ENCODE peak calls at places on chromosome 9, in ten cellular contexts. K, M, D, R, Y, U, P, C, O and L are unnamed samples.

GRCh38 chr9:83296123-83296522 is 233.2 kb upstream of the RASEF start:
- DNase-seq in P (no peak), D (no peak), U (no peak), O (no peak), K (no peak), C (no peak), Y (no peak), M (no peak), R (no peak), L (no peak)

GRCh38 chr9:1709347-1709746 is 305.8 kb upstream of the SMARCA2 start:
- DNase-seq in K (no peak), Y (peak), U (no peak), D (no peak), P (no peak), M (no peak), R (no peak), O (no peak), C (no peak), L (no peak)

GRCh38 chr9:110650261-110650660 is 18.3 kb upstream of the MUSK start:
- DNase-seq in M (no peak), Y (no peak), R (no peak), C (no peak), P (no peak), K (peak), D (no peak), O (no peak), U (no peak), L (no peak)

GRCh38 chr9:113579270-113580040 is 115.9 kb downstream of the RGS3 start:
- DNase-seq in K (peak), C (peak), D (peak), O (no peak), M (peak), U (no peak), Y (peak), R (no peak), P (peak), L (no peak)

GRCh38 chr9:117772960-117773359 is 68.8 kb downstream of the TLR4 start:
- DNase-seq in P (no peak), K (no peak), R (no peak), U (no peak), C (no peak), O (peak), M (no peak), Y (no peak), D (no peak), L (no peak)

GRCh38 chr9:5549671-5550650 is 39.6 kb downstream of the PDCD1LG2 start:
- DNase-seq in Y (no peak), D (no peak), K (peak), R (no peak), U (no peak), M (no peak), C (no peak), O (peak), P (no peak), L (no peak)

GRCh38 chr9:113999256-114000062 is 78.6 kb downstream of the AMBP start:
- DNase-seq in R (no peak), P (no peak), O (no peak), C (no peak), M (no peak), D (no peak), U (peak), Y (no peak), K (no peak), L (peak)

GRCh38 chr9:112434487-112434886 is 52.1 kb upstream of the KIAA1958 start:
- DNase-seq in R (no peak), P (no peak), O (no peak), Y (no peak), K (no peak), C (no peak), D (no peak), U (no peak), M (no peak), L (no peak)

GRCh38 chr9:108274971-108275370 is 580.8 kb downstream of the ACTL7B start:
- DNase-seq in C (no peak), K (no peak), R (no peak), O (no peak), P (no peak), Y (no peak), D (no peak), U (no peak), M (no peak), L (no peak)

GRCh38 chr9:121169094-121169601 is 32.5 kb downstream of the RAB14 start:
- DNase-seq in O (peak), P (no peak), Y (peak), C (no peak), U (peak), K (no peak), M (no peak), D (peak), R (no peak), L (no peak)

GRCh38 chr9:34451545-34451944 is 6.8 kb downstream of the FAM219A start:
- DNase-seq in U (no peak), O (no peak), D (no peak), R (no peak), M (no peak), Y (no peak), P (no peak), K (peak), C (no peak), L (no peak)

GRCh38 chr9:504921-505821 is 290.5 kb downstream of the DOCK8 start:
- DNase-seq in R (no peak), O (peak), C (peak), U (peak), K (no peak), M (no peak), D (peak), Y (peak), P (peak), L (no peak)

GRCh38 chr9:34381323-34381722 is 4.6 kb upstream of the MYORG start:
- DNase-seq in C (no peak), Y (no peak), M (no peak), D (peak), O (no peak), R (no peak), U (no peak), K (no peak), P (no peak), L (peak)

GRCh38 chr9:115264333-115264732 is 146.4 kb upstream of the TNC start:
- DNase-seq in D (no peak), R (no peak), M (no peak), O (no peak), K (peak), U (no peak), Y (no peak), C (no peak), P (no peak), L (no peak)

GRCh38 chr9:133044661-133045060 is 13.9 kb downstream of the GTF3C5 start:
- DNase-seq in Y (no peak), C (no peak), P (no peak), U (no peak), R (no peak), K (no peak), D (no peak), M (no peak), O (no peak), L (no peak)

GRCh38 chr9:124450931-124451661 is 845 bp downstream of the ADGRD2 start:
- DNase-seq in M (no peak), C (no peak), D (no peak), P (no peak), O (no peak), K (no peak), Y (no peak), R (no peak), U (no peak), L (no peak)

GRCh38 chr9:112744177-112744576 is 6.4 kb upstream of the SNX30 start:
- DNase-seq in R (no peak), D (no peak), C (no peak), U (no peak), K (no peak), Y (no peak), O (no peak), M (no peak), P (no peak), L (no peak)

GRCh38 chr9:108041551-108041950 is 552.0 kb upstream of the KLF4 start:
- DNase-seq in K (peak), C (no peak), P (no peak), O (no peak), Y (no peak), D (no peak), M (no peak), U (no peak), R (no peak), L (no peak)

GRCh38 chr9:10045598-10045997 is 567.2 kb downstream of the PTPRD start:
- DNase-seq in Y (no peak), P (no peak), K (peak), C (no peak), R (no peak), D (no peak), U (no peak), M (no peak), O (peak), L (no peak)

GRCh38 chr9:15936316-15936869 is 383.6 kb downstream of the CCDC171 start:
- DNase-seq in U (no peak), M (no peak), R (no peak), K (peak), O (peak), C (no peak), Y (no peak), P (no peak), D (no peak), L (no peak)

GRCh38 chr9:81619353-81620008 is 69.9 kb downstream of the TLE1 start:
- DNase-seq in R (no peak), P (no peak), C (no peak), K (peak), M (no peak), Y (no peak), O (no peak), U (no peak), D (no peak), L (no peak)

GRCh38 chr9:110591526-110591925 is 12.0 kb upstream of the SVEP1 start:
- DNase-seq in K (peak), C (no peak), Y (no peak), D (no peak), M (no peak), O (no peak), P (no peak), R (no peak), U (no peak), L (no peak)

GRCh38 chr9:130199605-130200004 is 27.4 kb downstream of the NCS1 start:
- DNase-seq in K (peak), M (no peak), U (no peak), C (no peak), Y (peak), O (no peak), R (no peak), P (no peak), D (peak), L (peak)

GRCh38 chr9:133478851-133479711 is at the start of gene SLC2A6:
- DNase-seq in C (peak), Y (peak), U (peak), D (peak), R (no peak), O (peak), M (peak), K (peak), P (peak), L (peak)

GRCh38 chr9:114919611-114920010 is 10.8 kb downstream of the TNFSF8 start:
- DNase-seq in P (no peak), D (peak), C (no peak), R (no peak), K (no peak), Y (no peak), U (no peak), O (no peak), M (no peak), L (no peak)

GRCh38 chr9:137438591-137439157 is 2.5 kb downstream of the ENTPD8 start:
- DNase-seq in O (no peak), P (peak), M (no peak), U (peak), R (no peak), D (no peak), K (no peak), Y (no peak), C (peak), L (no peak)

GRCh38 chr9:128728298-128728697 is 4.4 kb upstream of the ZDHHC12 start:
- DNase-seq in D (no peak), R (no peak), M (no peak), O (no peak), P (no peak), K (no peak), U (no peak), Y (no peak), C (no peak), L (no peak)

GRCh38 chr9:130630506-130631330 is 33.7 kb upstream of the PRDM12 start:
- DNase-seq in C (no peak), R (no peak), K (no peak), O (no peak), M (no peak), U (no peak), D (no peak), P (peak), Y (no peak), L (peak)

GRCh38 chr9:120392245-120392644 is 187.7 kb downstream of the CDK5RAP2 start:
- DNase-seq in M (no peak), O (no peak), R (no peak), Y (no peak), K (no peak), C (no peak), P (no peak), D (no peak), U (no peak), L (no peak)

GRCh38 chr9:98530806-98531386 is 177.8 kb downstream of the GABBR2 start:
- DNase-seq in U (no peak), P (no peak), C (no peak), K (no peak), M (no peak), D (peak), Y (no peak), R (no peak), O (no peak), L (no peak)

GRCh38 chr9:126690431-126691051 is 76.8 kb downstream of the LMX1B start:
- DNase-seq in M (peak), R (peak), K (no peak), D (peak), P (peak), Y (peak), C (peak), O (no peak), U (no peak), L (no peak)

GRCh38 chr9:14455243-14455642 is 141.3 kb upstream of the NFIB start:
- DNase-seq in K (no peak), U (no peak), R (no peak), D (no peak), M (no peak), O (no peak), P (no peak), Y (no peak), C (no peak), L (no peak)

GRCh38 chr9:112970939-112971338 is 41.1 kb downstream of the ZNF883 start:
- DNase-seq in Y (no peak), M (no peak), K (no peak), C (no peak), P (no peak), U (no peak), O (no peak), D (no peak), R (no peak), L (no peak)

GRCh38 chr9:104177003-104177611 is 83.0 kb downstream of the SMC2 start:
- DNase-seq in K (no peak), U (no peak), D (peak), R (peak), O (peak), Y (no peak), P (no peak), M (no peak), C (no peak), L (no peak)
- TF ChIP-seq CTCF in K (no peak), U (no peak), D (peak), R (peak), O (peak), Y (no peak), P (no peak), M (no peak), C (peak), L (no peak)

DNA sequence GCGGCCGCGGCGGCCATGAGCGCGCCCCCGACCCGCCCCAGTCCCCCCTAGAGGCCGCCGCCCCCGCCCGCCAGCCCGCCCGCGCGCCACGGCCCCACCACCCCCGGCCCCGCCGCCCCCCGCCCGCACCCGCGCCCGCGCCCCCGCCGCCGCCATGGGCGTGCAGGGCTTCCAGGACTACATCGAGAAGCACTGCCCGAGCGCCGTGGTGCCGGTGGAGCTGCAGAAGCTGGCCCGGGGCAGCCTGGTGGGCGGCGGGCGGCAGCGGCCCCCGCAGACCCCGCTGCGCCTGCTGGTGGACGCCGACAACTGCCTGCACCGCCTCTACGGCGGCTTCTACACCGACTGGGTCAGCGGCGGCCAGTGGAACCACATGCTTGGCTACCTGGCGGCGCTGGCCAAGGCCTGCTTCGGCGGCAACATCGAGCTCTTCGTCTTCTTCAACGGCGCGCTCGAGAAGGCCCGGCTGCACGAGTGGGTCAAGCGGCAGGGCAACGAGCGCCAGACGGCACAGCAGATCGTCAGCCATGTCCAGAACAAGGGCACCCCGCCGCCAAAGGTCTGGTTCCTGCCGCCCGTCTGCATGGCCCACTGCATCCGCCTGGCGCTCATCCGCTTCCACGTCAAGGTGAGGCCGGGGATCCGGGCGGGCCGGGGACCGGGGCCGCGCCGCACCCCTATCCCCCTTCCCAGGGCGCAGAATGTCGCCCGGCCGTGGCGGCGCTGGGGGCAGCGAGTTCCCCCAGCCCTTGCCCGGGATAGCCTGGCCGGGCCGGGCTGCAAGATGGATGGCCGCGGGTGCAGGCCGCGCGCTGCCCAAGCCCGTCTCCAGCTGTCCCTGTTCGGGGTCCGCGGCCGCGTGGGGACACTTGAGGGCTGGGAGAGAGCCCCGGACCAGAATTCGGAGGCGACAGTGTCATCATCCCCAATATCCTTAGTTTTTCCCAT is 551 bp downstream of the FAM120A start:
- DNase-seq in Y (peak), R (no peak), P (peak), U (peak), C (peak), D (peak), O (peak), K (peak), M (peak), L (peak)
- TF ChIP-seq POLR2A in Y (no peak), R (no peak), P (no peak), U (no peak), C (no peak), D (no peak), O (no peak), K (no peak), M (no peak), L (no peak)

GRCh38 chr9:88646539-88646938 is 111.6 kb downstream of the NXNL2 start:
- DNase-seq in C (no peak), O (no peak), D (no peak), P (no peak), K (no peak), Y (no peak), R (no peak), U (no peak), M (no peak), L (no peak)

GRCh38 chr9:88652876-88653275 is 117.9 kb downstream of the NXNL2 start:
- DNase-seq in C (no peak), O (no peak), D (no peak), M (no peak), Y (no peak), P (no peak), U (no peak), R (no peak), K (no peak), L (no peak)

GRCh38 chr9:88657893-88658292 is 122.9 kb downstream of the NXNL2 start:
- DNase-seq in O (no peak), C (no peak), P (no peak), R (no peak), U (no peak), Y (no peak), M (no peak), D (no peak), K (peak), L (no peak)

GRCh38 chr9:88653926-88654325 is 118.9 kb downstream of the NXNL2 start:
- DNase-seq in D (no peak), K (peak), M (no peak), P (no peak), U (no peak), C (no peak), O (no peak), R (no peak), Y (no peak), L (no peak)

DNA sequence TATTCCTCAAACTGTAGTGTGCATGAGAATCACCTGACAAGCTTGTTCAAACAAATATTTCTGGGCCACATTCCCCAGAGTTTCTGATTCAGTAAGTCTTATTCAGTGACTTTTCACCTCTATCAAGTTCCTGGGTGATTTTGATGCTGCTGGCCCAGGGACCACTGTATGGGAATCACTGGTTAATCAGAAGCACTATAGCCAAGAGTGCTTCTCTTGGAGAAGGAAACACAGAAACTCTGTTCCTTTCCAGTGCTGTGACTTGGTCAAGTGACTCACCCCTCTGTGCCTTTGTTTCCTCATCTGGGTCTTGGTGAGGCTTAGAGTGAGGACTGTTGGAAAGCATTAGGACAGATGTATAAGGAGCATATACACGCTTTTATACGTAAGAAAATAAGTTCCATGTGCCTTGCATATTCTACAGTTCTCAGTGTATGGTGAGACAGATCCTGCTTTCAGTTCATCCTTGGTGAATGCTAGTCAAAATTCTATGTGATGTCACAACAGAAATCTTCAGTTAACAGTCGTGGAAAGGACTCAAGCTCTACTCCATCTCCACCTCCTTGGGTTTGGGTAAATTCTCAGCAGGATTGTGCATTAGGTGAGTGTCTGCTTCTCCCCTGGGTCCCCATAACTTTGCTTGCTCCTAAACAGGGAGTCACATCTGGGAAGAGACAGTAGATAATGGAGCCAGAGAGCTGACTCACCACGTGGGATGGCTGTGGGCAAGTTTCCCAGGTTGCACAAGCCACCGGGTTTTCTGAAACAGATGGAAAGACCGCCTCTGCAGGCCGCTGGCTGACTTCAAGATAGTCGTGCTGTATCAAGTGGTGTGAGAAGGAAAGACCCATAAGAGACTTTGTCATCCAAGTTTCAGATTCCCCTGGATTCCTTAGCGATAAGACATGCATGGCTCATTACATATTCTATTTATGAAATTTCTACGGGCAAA is 117.0 kb downstream of the NXNL2 start:
- DNase-seq in R (no peak), U (peak), O (no peak), K (peak), M (peak), C (no peak), D (peak), Y (peak), P (peak), L (peak)
- TF ChIP-seq CTCF in R (no peak), U (no peak), O (no peak), K (peak), M (no peak), C (no peak), D (no peak), Y (no peak), P (peak), L (no peak)

GRCh38 chr9:93060746-93061259 is 2.3 kb downstream of the SUSD3 start:
- DNase-seq in Y (no peak), M (no peak), C (peak), K (peak), D (peak), R (no peak), O (no peak), P (no peak), U (peak), L (no peak)
- TF ChIP-seq POLR2A in Y (no peak), M (no peak), C (peak), K (no peak), D (no peak), R (no peak), O (no peak), P (no peak), U (no peak), L (no peak)

GRCh38 chr9:116285320-116285719 is 131.7 kb downstream of the PAPPA start:
- DNase-seq in O (no peak), U (no peak), Y (no peak), M (no peak), K (no peak), D (no peak), P (no peak), R (no peak), C (no peak), L (no peak)
- TF ChIP-seq CTCF in O (no peak), U (no peak), Y (no peak), M (no peak), K (no peak), D (no peak), P (no peak), R (peak), C (no peak), L (no peak)

GRCh38 chr9:69324549-69325401 is at the start of gene ENTREP1:
- DNase-seq in R (peak), D (peak), O (peak), C (peak), K (no peak), Y (peak), M (no peak), P (peak), U (peak), L (peak)
- TF ChIP-seq POLR2A in R (no peak), D (peak), O (no peak), C (no peak), K (no peak), Y (peak), M (no peak), P (peak), U (peak), L (no peak)